ENCODE peak calls at places on chromosomes 7 and 10, in four cellular contexts. One of them, this sample, is unnamed. For H4K20me1, the result is how much of the 10 kb centered on the place peaks cover.

GRCh38 chr10:79254333-79255006 is 92.8 kb upstream of the PPIF start:
- DNase-seq in K562: no peak
- DNase-seq in H1: no peak
- DNase-seq in HepG2: no peak
- DNase-seq in this sample: no peak

GRCh38 chr7:101535333-101535732 is 93.8 kb downstream of the MYL10 start:
- DNase-seq in H1: no peak
- DNase-seq in K562: no peak
- DNase-seq in HepG2: no peak
- DNase-seq in this sample: no peak

GRCh38 chr7:1705339-1705738 is 35.3 kb downstream of the ELFN1 start:
- DNase-seq in HepG2: no peak
- DNase-seq in H1: peak
- DNase-seq in K562: no peak
- DNase-seq in this sample: no peak

GRCh38 chr7:44963526-44964290 is 15.1 kb downstream of the MYO1G start:
- DNase-seq in K562: no peak
- DNase-seq in HepG2: no peak
- DNase-seq in H1: peak
- DNase-seq in this sample: no peak

GRCh38 chr7:105461518-105461917 is 60.6 kb downstream of the PUS7 start:
- DNase-seq in HepG2: peak
- DNase-seq in K562: no peak
- DNase-seq in H1: no peak
- DNase-seq in this sample: no peak

GRCh38 chr7:36972140-36972518 is 247.8 kb upstream of the AOAH start:
- DNase-seq in K562: no peak
- DNase-seq in H1: no peak
- DNase-seq in HepG2: peak
- DNase-seq in this sample: no peak

GRCh38 chr7:140605337-140605736 is 35.3 kb downstream of the DENND2A start:
- DNase-seq in K562: no peak
- DNase-seq in HepG2: no peak
- DNase-seq in H1: no peak
- DNase-seq in this sample: no peak

GRCh38 chr7:103073989-103074518 is 542 bp downstream of the FBXL13 start:
- DNase-seq in K562: no peak
- DNase-seq in H1: peak
- DNase-seq in HepG2: no peak
- DNase-seq in this sample: no peak

GRCh38 chr10:3773465-3774017 is 11.5 kb downstream of the KLF6 start:
- DNase-seq in K562: no peak
- DNase-seq in H1: no peak
- DNase-seq in HepG2: no peak
- DNase-seq in this sample: no peak

GRCh38 chr10:84429926-84430520 is 101.6 kb downstream of the CCSER2 start:
- DNase-seq in HepG2: peak
- DNase-seq in K562: peak
- DNase-seq in H1: peak
- DNase-seq in this sample: peak

GRCh38 chr7:106659963-106660861 is 746 bp downstream of the CCDC71L start:
- DNase-seq in HepG2: no peak
- DNase-seq in K562: peak
- DNase-seq in H1: peak
- DNase-seq in this sample: peak

GRCh38 chr10:112296908-112297331 is 13.7 kb downstream of the TECTB start:
- DNase-seq in HepG2: peak
- DNase-seq in K562: no peak
- DNase-seq in H1: no peak
- DNase-seq in this sample: no peak

GRCh38 chr10:110426294-110427153 is 71.2 kb upstream of the DUSP5 start:
- DNase-seq in HepG2: no peak
- DNase-seq in H1: no peak
- DNase-seq in K562: no peak
- DNase-seq in this sample: no peak

GRCh38 chr7:137572071-137572784 is 228.7 kb upstream of the PTN start:
- DNase-seq in H1: no peak
- DNase-seq in HepG2: no peak
- DNase-seq in K562: no peak
- DNase-seq in this sample: no peak

GRCh38 chr7:132049462-132050304 is 493.3 kb upstream of the PODXL start:
- DNase-seq in HepG2: peak
- DNase-seq in H1: peak
- DNase-seq in K562: peak
- DNase-seq in this sample: no peak

GRCh38 chr10:4086041-4086886 is 301.3 kb upstream of the KLF6 start:
- DNase-seq in H1: no peak
- DNase-seq in HepG2: no peak
- DNase-seq in K562: no peak
- DNase-seq in this sample: no peak

GRCh38 chr10:106931159-106931852 is 233.2 kb downstream of the SORCS1 start:
- DNase-seq in H1: no peak
- DNase-seq in HepG2: peak
- DNase-seq in K562: no peak
- DNase-seq in this sample: peak

GRCh38 chr7:136312592-136312991 is 335.4 kb upstream of the MTPN start:
- DNase-seq in H1: no peak
- DNase-seq in K562: no peak
- DNase-seq in HepG2: no peak
- DNase-seq in this sample: no peak

GRCh38 chr10:61987951-61988379 is 86.5 kb downstream of the ARID5B start:
- DNase-seq in H1: no peak
- DNase-seq in K562: no peak
- DNase-seq in HepG2: no peak
- DNase-seq in this sample: peak

GRCh38 chr10:80924063-80924952 is 386.6 kb downstream of the SH2D4B start:
- DNase-seq in K562: peak
- DNase-seq in HepG2: peak
- DNase-seq in H1: peak
- DNase-seq in this sample: no peak

GRCh38 chr7:20438665-20439376 is 108.1 kb downstream of the ITGB8 start:
- DNase-seq in K562: no peak
- DNase-seq in H1: no peak
- DNase-seq in HepG2: no peak
- DNase-seq in this sample: peak

GRCh38 chr7:143987513-143987912 is 12.6 kb upstream of the OR6B1 start:
- DNase-seq in H1: no peak
- DNase-seq in K562: no peak
- DNase-seq in HepG2: no peak
- DNase-seq in this sample: no peak

GRCh38 chr10:126016156-126016805 is 119.9 kb downstream of the FANK1 start:
- DNase-seq in HepG2: no peak
- DNase-seq in H1: no peak
- DNase-seq in K562: no peak
- DNase-seq in this sample: no peak

GRCh38 chr10:33358016-33358415 is 23.5 kb upstream of the NRP1 start:
- DNase-seq in K562: no peak
- DNase-seq in HepG2: no peak
- DNase-seq in H1: no peak
- DNase-seq in this sample: no peak

GRCh38 chr10:12252882-12253546 is 57.0 kb downstream of the CDC123 start:
- DNase-seq in HepG2: no peak
- DNase-seq in K562: peak
- DNase-seq in H1: peak
- DNase-seq in this sample: no peak

GRCh38 chr7:29815181-29816105 is 9.1 kb downstream of the WIPF3 start:
- DNase-seq in HepG2: no peak
- DNase-seq in K562: no peak
- DNase-seq in H1: no peak
- DNase-seq in this sample: no peak

GRCh38 chr10:74877899-74878298 is 51.5 kb downstream of the KAT6B start:
- DNase-seq in K562: no peak
- DNase-seq in H1: no peak
- DNase-seq in HepG2: no peak
- DNase-seq in this sample: no peak

GRCh38 chr7:949021-949934 is 5.2 kb downstream of the ADAP1 start:
- DNase-seq in K562: no peak
- DNase-seq in H1: no peak
- DNase-seq in HepG2: no peak
- DNase-seq in this sample: no peak

GRCh38 chr7:1767524-1767923 is 97.4 kb downstream of the ELFN1 start:
- DNase-seq in H1: no peak
- DNase-seq in K562: peak
- DNase-seq in HepG2: peak
- DNase-seq in this sample: no peak

GRCh38 chr7:801940-802364 is 30.3 kb upstream of the SUN1 start:
- DNase-seq in HepG2: no peak
- DNase-seq in H1: no peak
- DNase-seq in K562: no peak
- DNase-seq in this sample: no peak

GRCh38 chr7:123860848-123861247 is 15.9 kb downstream of the HYAL4 start:
- DNase-seq in H1: no peak
- DNase-seq in K562: no peak
- DNase-seq in HepG2: no peak
- DNase-seq in this sample: no peak

GRCh38 chr10:125114761-125115391 is 45.5 kb downstream of the CTBP2 start:
- DNase-seq in K562: peak
- DNase-seq in HepG2: no peak
- DNase-seq in H1: no peak
- DNase-seq in this sample: no peak

GRCh38 chr10:63516207-63516606 is 5.0 kb upstream of the REEP3 start:
- DNase-seq in K562: no peak
- DNase-seq in H1: no peak
- DNase-seq in HepG2: no peak
- DNase-seq in this sample: no peak

GRCh38 chr7:50379082-50379481 is 71.1 kb downstream of the FIGNL1 start:
- DNase-seq in H1: peak
- DNase-seq in HepG2: peak
- DNase-seq in K562: no peak
- DNase-seq in this sample: no peak
- TF ChIP-seq GABPA in H1: no peak
- TF ChIP-seq GABPA in HepG2: no peak
- TF ChIP-seq GABPA in K562: no peak
- TF ChIP-seq GABPA in this sample: no peak

GRCh38 chr10:77836299-77836820 is 90.2 kb downstream of the DLG5 start:
- DNase-seq in HepG2: no peak
- DNase-seq in K562: peak
- DNase-seq in H1: no peak
- DNase-seq in this sample: peak

GRCh38 chr10:77834943-77835668 is 91.4 kb downstream of the DLG5 start:
- DNase-seq in K562: no peak
- DNase-seq in H1: no peak
- DNase-seq in HepG2: no peak
- DNase-seq in this sample: no peak

GRCh38 chr10:77837925-77838595 is 88.5 kb downstream of the DLG5 start:
- DNase-seq in HepG2: no peak
- DNase-seq in K562: no peak
- DNase-seq in H1: no peak
- DNase-seq in this sample: no peak

GRCh38 chr10:77835669-77836086 is 90.9 kb downstream of the DLG5 start:
- DNase-seq in K562: no peak
- DNase-seq in HepG2: no peak
- DNase-seq in H1: no peak
- DNase-seq in this sample: no peak

GRCh38 chr10:77837248-77837924 is 89.2 kb downstream of the DLG5 start:
- DNase-seq in K562: peak
- DNase-seq in HepG2: no peak
- DNase-seq in H1: peak
- DNase-seq in this sample: peak
- TF ChIP-seq CREB1 in K562: no peak
- TF ChIP-seq CREB1 in HepG2: no peak
- TF ChIP-seq CREB1 in H1: no peak
- TF ChIP-seq CREB1 in this sample: peak

DNA sequence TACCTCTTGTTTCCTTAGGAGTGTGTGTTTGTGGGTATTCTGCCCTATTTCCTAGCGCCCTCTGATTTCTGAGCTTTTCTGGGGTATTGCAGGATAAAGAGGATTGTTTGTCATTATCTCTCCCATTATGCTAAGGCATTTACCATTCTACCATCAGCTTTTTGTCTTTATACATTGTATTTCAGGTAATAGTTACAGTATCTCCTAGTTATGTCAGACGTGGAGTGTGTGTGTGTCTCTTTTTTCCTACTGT is 6.9 kb downstream of the RSBN1L start:
- DNase-seq in H1: no peak
- DNase-seq in HepG2: no peak
- DNase-seq in K562: no peak
- DNase-seq in this sample: no peak
- H4K20me1 ChIP-seq in H1: under half
- H4K20me1 ChIP-seq in HepG2: under half
- H4K20me1 ChIP-seq in K562: under half
- H4K20me1 ChIP-seq in this sample: under half

GRCh38 chr7:133423618-133424017 is 170.7 kb downstream of the EXOC4 start:
- DNase-seq in HepG2: no peak
- DNase-seq in K562: no peak
- DNase-seq in H1: no peak
- DNase-seq in this sample: no peak
- TF ChIP-seq GABPA in HepG2: no peak
- TF ChIP-seq GABPA in K562: no peak
- TF ChIP-seq GABPA in H1: no peak
- TF ChIP-seq GABPA in this sample: no peak

GRCh38 chr10:17883621-17884020 is 68.1 kb upstream of the SLC39A12 start:
- DNase-seq in HepG2: no peak
- DNase-seq in K562: no peak
- DNase-seq in H1: no peak
- DNase-seq in this sample: no peak
- TF ChIP-seq CREB1 in HepG2: no peak
- TF ChIP-seq CREB1 in K562: no peak
- TF ChIP-seq CREB1 in H1: no peak
- TF ChIP-seq CREB1 in this sample: no peak

GRCh38 chr7:5375925-5376324 is 47.7 kb downstream of the TNRC18 start:
- DNase-seq in K562: no peak
- DNase-seq in H1: no peak
- DNase-seq in HepG2: no peak
- DNase-seq in this sample: no peak

GRCh38 chr7:5373300-5373699 is 50.3 kb downstream of the TNRC18 start:
- DNase-seq in HepG2: no peak
- DNase-seq in K562: no peak
- DNase-seq in H1: no peak
- DNase-seq in this sample: no peak

GRCh38 chr7:5367661-5368060 is 56.0 kb downstream of the TNRC18 start:
- DNase-seq in K562: peak
- DNase-seq in H1: no peak
- DNase-seq in HepG2: no peak
- DNase-seq in this sample: no peak

GRCh38 chr7:5374464-5374863 is 49.2 kb downstream of the TNRC18 start:
- DNase-seq in K562: no peak
- DNase-seq in HepG2: no peak
- DNase-seq in H1: no peak
- DNase-seq in this sample: no peak

GRCh38 chr7:5370454-5371353 is 52.9 kb downstream of the TNRC18 start:
- DNase-seq in H1: no peak
- DNase-seq in HepG2: no peak
- DNase-seq in K562: no peak
- DNase-seq in this sample: no peak
- H4K20me1 ChIP-seq in H1: under half
- H4K20me1 ChIP-seq in HepG2: under half
- H4K20me1 ChIP-seq in K562: under half
- H4K20me1 ChIP-seq in this sample: under half

GRCh38 chr7:83162402-83163256 is at the start of gene PCLO:
- DNase-seq in K562: no peak
- DNase-seq in HepG2: peak
- DNase-seq in H1: peak
- DNase-seq in this sample: no peak
- TF ChIP-seq GABPA in K562: no peak
- TF ChIP-seq GABPA in HepG2: no peak
- TF ChIP-seq GABPA in H1: no peak
- TF ChIP-seq GABPA in this sample: no peak